ENCODE peak calls at places on chromosome 13, in ten cellular contexts. One of them, this sample, is unnamed. For H3K4me1, the result is how much of the 10 kb centered on the place peaks cover.

GRCh38 chr13:22893149-22893548 is 287.6 kb upstream of the SGCG start:
- DNase-seq in mesendoderm: peak
- DNase-seq in PC-9: no peak
- DNase-seq in body of pancreas: no peak
- DNase-seq in effector memory CD4-positive, alpha-beta T cell: no peak
- DNase-seq in astrocyte: no peak
- DNase-seq in cardiac muscle cell: no peak
- DNase-seq in uterus: no peak
- DNase-seq in endodermal cell: no peak
- DNase-seq in hepatocyte: no peak
- DNase-seq in this sample: no peak

GRCh38 chr13:32264407-32264806 is 50.8 kb downstream of the ZAR1L start:
- DNase-seq in mesendoderm: no peak
- DNase-seq in PC-9: no peak
- DNase-seq in body of pancreas: peak
- DNase-seq in effector memory CD4-positive, alpha-beta T cell: no peak
- DNase-seq in astrocyte: peak
- DNase-seq in cardiac muscle cell: no peak
- DNase-seq in uterus: peak
- DNase-seq in endodermal cell: no peak
- DNase-seq in hepatocyte: no peak
- DNase-seq in this sample: no peak

GRCh38 chr13:31067416-31068118 is 94.1 kb downstream of the HSPH1 start:
- DNase-seq in mesendoderm: no peak
- DNase-seq in PC-9: no peak
- DNase-seq in body of pancreas: no peak
- DNase-seq in effector memory CD4-positive, alpha-beta T cell: no peak
- DNase-seq in astrocyte: peak
- DNase-seq in cardiac muscle cell: no peak
- DNase-seq in uterus: peak
- DNase-seq in endodermal cell: no peak
- DNase-seq in hepatocyte: no peak
- DNase-seq in this sample: no peak

GRCh38 chr13:94968040-94968756 is 255.9 kb upstream of the SOX21 start:
- DNase-seq in mesendoderm: peak
- DNase-seq in PC-9: no peak
- DNase-seq in body of pancreas: no peak
- DNase-seq in effector memory CD4-positive, alpha-beta T cell: no peak
- DNase-seq in astrocyte: no peak
- DNase-seq in cardiac muscle cell: peak
- DNase-seq in uterus: no peak
- DNase-seq in endodermal cell: peak
- DNase-seq in hepatocyte: peak
- DNase-seq in this sample: no peak

GRCh38 chr13:27622102-27622820 is 569 bp downstream of the POLR1D start:
- DNase-seq in mesendoderm: no peak
- DNase-seq in PC-9: no peak
- DNase-seq in body of pancreas: no peak
- DNase-seq in effector memory CD4-positive, alpha-beta T cell: no peak
- DNase-seq in astrocyte: peak
- DNase-seq in cardiac muscle cell: peak
- DNase-seq in uterus: no peak
- DNase-seq in endodermal cell: no peak
- DNase-seq in hepatocyte: peak
- DNase-seq in this sample: no peak

GRCh38 chr13:88000787-88001186 is 329.6 kb downstream of the SLITRK5 start:
- DNase-seq in mesendoderm: no peak
- DNase-seq in PC-9: no peak
- DNase-seq in body of pancreas: no peak
- DNase-seq in effector memory CD4-positive, alpha-beta T cell: no peak
- DNase-seq in astrocyte: no peak
- DNase-seq in cardiac muscle cell: no peak
- DNase-seq in uterus: no peak
- DNase-seq in endodermal cell: peak
- DNase-seq in hepatocyte: no peak
- DNase-seq in this sample: no peak

GRCh38 chr13:91167706-91168459 is 179.6 kb upstream of the MIR17HG start:
- DNase-seq in mesendoderm: no peak
- DNase-seq in PC-9: no peak
- DNase-seq in body of pancreas: no peak
- DNase-seq in effector memory CD4-positive, alpha-beta T cell: no peak
- DNase-seq in astrocyte: no peak
- DNase-seq in cardiac muscle cell: no peak
- DNase-seq in uterus: no peak
- DNase-seq in endodermal cell: no peak
- DNase-seq in hepatocyte: no peak
- DNase-seq in this sample: no peak

GRCh38 chr13:114227528-114227927 is 7.2 kb upstream of the CDC16 start:
- DNase-seq in mesendoderm: no peak
- DNase-seq in PC-9: no peak
- DNase-seq in body of pancreas: no peak
- DNase-seq in effector memory CD4-positive, alpha-beta T cell: no peak
- DNase-seq in astrocyte: no peak
- DNase-seq in cardiac muscle cell: no peak
- DNase-seq in uterus: no peak
- DNase-seq in endodermal cell: no peak
- DNase-seq in hepatocyte: no peak
- DNase-seq in this sample: no peak

GRCh38 chr13:19592657-19593175 is 31.4 kb upstream of the TPTE2 start:
- DNase-seq in mesendoderm: no peak
- DNase-seq in PC-9: no peak
- DNase-seq in body of pancreas: no peak
- DNase-seq in effector memory CD4-positive, alpha-beta T cell: no peak
- DNase-seq in astrocyte: no peak
- DNase-seq in cardiac muscle cell: no peak
- DNase-seq in uterus: no peak
- DNase-seq in endodermal cell: no peak
- DNase-seq in hepatocyte: no peak
- DNase-seq in this sample: peak

GRCh38 chr13:104318121-104318520 is 1251.9 kb upstream of the SLC10A2 start:
- DNase-seq in mesendoderm: no peak
- DNase-seq in PC-9: no peak
- DNase-seq in body of pancreas: no peak
- DNase-seq in effector memory CD4-positive, alpha-beta T cell: no peak
- DNase-seq in astrocyte: peak
- DNase-seq in cardiac muscle cell: peak
- DNase-seq in uterus: no peak
- DNase-seq in endodermal cell: no peak
- DNase-seq in hepatocyte: peak
- DNase-seq in this sample: no peak

GRCh38 chr13:21045101-21045500 is 16.3 kb downstream of the LATS2 start:
- DNase-seq in mesendoderm: no peak
- DNase-seq in PC-9: no peak
- DNase-seq in body of pancreas: no peak
- DNase-seq in effector memory CD4-positive, alpha-beta T cell: no peak
- DNase-seq in astrocyte: no peak
- DNase-seq in cardiac muscle cell: no peak
- DNase-seq in uterus: no peak
- DNase-seq in endodermal cell: no peak
- DNase-seq in hepatocyte: no peak
- DNase-seq in this sample: no peak
- H3K4me1 ChIP-seq in mesendoderm: under half
- H3K4me1 ChIP-seq in PC-9: under half
- H3K4me1 ChIP-seq in body of pancreas: under half
- H3K4me1 ChIP-seq in effector memory CD4-positive, alpha-beta T cell: under half
- H3K4me1 ChIP-seq in astrocyte: under half
- H3K4me1 ChIP-seq in cardiac muscle cell: under half
- H3K4me1 ChIP-seq in uterus: under half
- H3K4me1 ChIP-seq in endodermal cell: under half
- H3K4me1 ChIP-seq in hepatocyte: under half
- H3K4me1 ChIP-seq in this sample: under half

GRCh38 chr13:110350509-110350908 is 43.4 kb downstream of the COL4A2 start:
- DNase-seq in mesendoderm: no peak
- DNase-seq in PC-9: no peak
- DNase-seq in body of pancreas: no peak
- DNase-seq in effector memory CD4-positive, alpha-beta T cell: no peak
- DNase-seq in astrocyte: no peak
- DNase-seq in cardiac muscle cell: peak
- DNase-seq in uterus: no peak
- DNase-seq in endodermal cell: no peak
- DNase-seq in hepatocyte: no peak
- DNase-seq in this sample: no peak
- H3K4me1 ChIP-seq in mesendoderm: under half
- H3K4me1 ChIP-seq in PC-9: under half
- H3K4me1 ChIP-seq in body of pancreas: under half
- H3K4me1 ChIP-seq in effector memory CD4-positive, alpha-beta T cell: under half
- H3K4me1 ChIP-seq in astrocyte: under half
- H3K4me1 ChIP-seq in cardiac muscle cell: under half
- H3K4me1 ChIP-seq in uterus: under half
- H3K4me1 ChIP-seq in endodermal cell: under half
- H3K4me1 ChIP-seq in hepatocyte: under half
- H3K4me1 ChIP-seq in this sample: under half

DNA sequence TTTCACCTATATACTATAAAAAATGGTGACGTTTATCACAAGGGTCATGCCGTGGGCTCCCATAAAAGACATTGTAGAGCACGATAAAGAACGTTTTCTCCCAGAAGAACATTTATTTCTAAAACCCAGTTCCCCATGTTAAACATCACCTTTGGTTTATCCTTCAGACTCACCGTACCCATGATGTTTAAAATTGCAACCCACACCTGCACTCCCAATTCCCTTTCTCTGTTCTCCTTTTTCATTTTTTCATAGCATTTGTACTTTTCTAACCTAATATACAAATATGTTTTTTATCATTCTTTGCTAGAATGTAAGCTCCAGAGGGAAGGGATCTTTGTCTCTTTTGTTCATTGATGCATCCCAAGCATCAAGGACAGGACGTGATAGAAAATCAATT is 2.0 kb downstream of the RCBTB2 start:
- DNase-seq in mesendoderm: no peak
- DNase-seq in PC-9: no peak
- DNase-seq in body of pancreas: no peak
- DNase-seq in effector memory CD4-positive, alpha-beta T cell: no peak
- DNase-seq in astrocyte: no peak
- DNase-seq in cardiac muscle cell: no peak
- DNase-seq in uterus: no peak
- DNase-seq in endodermal cell: no peak
- DNase-seq in hepatocyte: no peak
- DNase-seq in this sample: no peak
- H3K4me1 ChIP-seq in mesendoderm: under half
- H3K4me1 ChIP-seq in PC-9: under half
- H3K4me1 ChIP-seq in body of pancreas: under half
- H3K4me1 ChIP-seq in effector memory CD4-positive, alpha-beta T cell: under half
- H3K4me1 ChIP-seq in astrocyte: under half
- H3K4me1 ChIP-seq in cardiac muscle cell: under half
- H3K4me1 ChIP-seq in uterus: under half
- H3K4me1 ChIP-seq in endodermal cell: under half
- H3K4me1 ChIP-seq in hepatocyte: under half
- H3K4me1 ChIP-seq in this sample: under half

DNA sequence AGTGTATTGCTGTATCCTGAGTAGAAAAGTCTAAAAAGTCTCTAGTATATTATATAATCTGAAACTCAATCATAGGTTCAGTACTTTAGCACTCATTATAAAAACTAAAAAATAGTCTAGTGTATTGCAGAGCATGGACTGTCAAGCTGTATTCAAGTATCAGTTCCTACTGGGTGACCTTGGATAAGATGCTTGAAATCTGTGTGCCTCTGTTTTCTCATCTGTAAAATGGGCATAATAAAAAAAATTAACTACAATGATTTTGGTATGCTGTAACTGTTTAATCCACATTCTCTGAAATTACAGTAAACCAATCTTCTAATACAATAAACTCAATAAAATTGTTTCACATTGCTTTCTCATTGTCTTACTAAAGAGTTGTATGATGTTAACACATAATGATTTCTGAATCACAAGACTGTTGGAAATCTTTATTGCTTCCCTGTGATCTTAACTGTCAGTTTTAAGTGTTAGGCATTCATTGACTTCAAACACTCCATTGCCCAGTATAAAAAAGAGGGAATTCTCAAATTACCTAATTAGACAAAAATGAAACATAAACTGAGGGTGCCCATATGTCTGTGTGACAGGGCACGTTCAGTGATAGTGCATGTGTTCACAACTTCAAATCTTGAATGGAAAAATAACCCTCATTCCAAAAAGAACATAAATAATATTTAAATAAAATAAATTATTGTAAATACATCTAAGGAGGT is 2.2 kb downstream of the STARD13 start:
- DNase-seq in mesendoderm: no peak
- DNase-seq in PC-9: no peak
- DNase-seq in body of pancreas: no peak
- DNase-seq in effector memory CD4-positive, alpha-beta T cell: no peak
- DNase-seq in astrocyte: no peak
- DNase-seq in cardiac muscle cell: no peak
- DNase-seq in uterus: no peak
- DNase-seq in endodermal cell: no peak
- DNase-seq in hepatocyte: no peak
- DNase-seq in this sample: no peak
- H3K4me1 ChIP-seq in mesendoderm: under half
- H3K4me1 ChIP-seq in PC-9: half or more
- H3K4me1 ChIP-seq in body of pancreas: under half
- H3K4me1 ChIP-seq in effector memory CD4-positive, alpha-beta T cell: under half
- H3K4me1 ChIP-seq in astrocyte: under half
- H3K4me1 ChIP-seq in cardiac muscle cell: under half
- H3K4me1 ChIP-seq in uterus: under half
- H3K4me1 ChIP-seq in endodermal cell: under half
- H3K4me1 ChIP-seq in hepatocyte: under half
- H3K4me1 ChIP-seq in this sample: under half

GRCh38 chr13:98575876-98576214 is 1.1 kb downstream of the STK24 start:
- DNase-seq in mesendoderm: no peak
- DNase-seq in PC-9: no peak
- DNase-seq in body of pancreas: no peak
- DNase-seq in effector memory CD4-positive, alpha-beta T cell: no peak
- DNase-seq in astrocyte: no peak
- DNase-seq in cardiac muscle cell: no peak
- DNase-seq in uterus: no peak
- DNase-seq in endodermal cell: no peak
- DNase-seq in hepatocyte: no peak
- DNase-seq in this sample: no peak
- H3K4me1 ChIP-seq in mesendoderm: under half
- H3K4me1 ChIP-seq in PC-9: half or more
- H3K4me1 ChIP-seq in body of pancreas: half or more
- H3K4me1 ChIP-seq in effector memory CD4-positive, alpha-beta T cell: under half
- H3K4me1 ChIP-seq in astrocyte: under half
- H3K4me1 ChIP-seq in cardiac muscle cell: under half
- H3K4me1 ChIP-seq in uterus: under half
- H3K4me1 ChIP-seq in endodermal cell: under half
- H3K4me1 ChIP-seq in hepatocyte: half or more
- H3K4me1 ChIP-seq in this sample: half or more